ENCODE peak calls at places on chromosomes 7 and 10, in eight cellular contexts. K is psoas muscle, S is HS-5, L is NCI-H1417, V is astrocyte of the spinal cord, E is fibroblast of mammary gland, B is cardiac fibroblast, R is H54. U is an unnamed sample.

GRCh38 chr7:17618652-17618974 is 320.2 kb downstream of the AHR start:
- DNase-seq in K (no peak), S (no peak), L (no peak), V (no peak), E (no peak), B (no peak), R (no peak), U (no peak)

GRCh38 chr7:75868153-75868552 is 10.7 kb upstream of the RHBDD2 start:
- DNase-seq in K (no peak), S (no peak), L (no peak), V (no peak), E (no peak), B (no peak), R (no peak), U (no peak)

GRCh38 chr7:157831901-157832810 is 495.4 kb downstream of the DNAJB6 start:
- DNase-seq in K (no peak), S (no peak), L (no peak), V (no peak), E (no peak), B (no peak), R (no peak), U (no peak)

GRCh38 chr7:131057015-131057518 is 270.6 kb upstream of the MKLN1 start:
- DNase-seq in K (no peak), S (no peak), L (no peak), V (peak; percentile 93), E (peak; percentile 83), B (peak; percentile 91), R (no peak), U (no peak)

GRCh38 chr10:77669892-77670291 is 32.3 kb upstream of the KCNMA1 start:
- DNase-seq in K (no peak), S (no peak), L (no peak), V (no peak), E (peak; percentile 14), B (no peak), R (no peak), U (peak; percentile 16)

GRCh38 chr10:69681436-69681835 is 51.4 kb downstream of the FAM241B start:
- DNase-seq in K (no peak), S (no peak), L (no peak), V (no peak), E (no peak), B (no peak), R (no peak), U (no peak)

GRCh38 chr10:124646483-124647352 is 97.5 kb downstream of the FAM53B start:
- DNase-seq in K (peak; percentile 88), S (peak; percentile 30), L (no peak), V (peak; percentile 51), E (peak; percentile 89), B (peak; percentile 74), R (peak; percentile 52), U (no peak)

GRCh38 chr7:52715701-52716100 is 319.7 kb upstream of the POM121L12 start:
- DNase-seq in K (no peak), S (no peak), L (no peak), V (no peak), E (no peak), B (no peak), R (no peak), U (no peak)

GRCh38 chr10:49550563-49550962 is 11.6 kb upstream of the ERCC6 start:
- DNase-seq in K (no peak), S (peak; percentile 61), L (no peak), V (peak; percentile 64), E (peak; percentile 74), B (peak; percentile 86), R (no peak), U (no peak)

GRCh38 chr7:1348096-1348835 is 111.0 kb downstream of the MICALL2 start:
- DNase-seq in K (peak; percentile 24), S (no peak), L (no peak), V (no peak), E (no peak), B (no peak), R (no peak), U (no peak)

GRCh38 chr10:35369049-35369760 is 32.9 kb downstream of the CCNY start:
- DNase-seq in K (no peak), S (no peak), L (no peak), V (no peak), E (no peak), B (no peak), R (no peak), U (no peak)

GRCh38 chr10:33537066-33537465 is 202.6 kb upstream of the NRP1 start:
- DNase-seq in K (no peak), S (no peak), L (no peak), V (peak; percentile 29), E (peak; percentile 40), B (peak; percentile 31), R (no peak), U (no peak)

GRCh38 chr10:54742416-54742815 is 58.6 kb downstream of the PCDH15 start:
- DNase-seq in K (no peak), S (no peak), L (no peak), V (no peak), E (no peak), B (no peak), R (no peak), U (no peak)

GRCh38 chr7:29793507-29793906 is 12.8 kb upstream of the WIPF3 start:
- DNase-seq in K (no peak), S (no peak), L (no peak), V (no peak), E (no peak), B (no peak), R (no peak), U (no peak)

GRCh38 chr10:79220296-79220695 is 127.0 kb upstream of the PPIF start:
- DNase-seq in K (no peak), S (no peak), L (no peak), V (no peak), E (no peak), B (no peak), R (no peak), U (no peak)

GRCh38 chr10:105189464-105189800 is 548.3 kb downstream of the SORCS3 start:
- DNase-seq in K (no peak), S (no peak), L (no peak), V (peak; percentile 68), E (peak; percentile 42), B (no peak), R (no peak), U (no peak)